ENCODE peak calls at places on chromosomes 4 and X, in five cellular contexts. R is hippocampal formation; K is NCI-H1436; H is pancreas; D is stimulated activated CD8-positive, alpha-beta memory T cell treated with anti-CD3 and anti-CD28 coated beads, Interleukin-7, amount 100 ng/mL, for 4 hours. C is an unnamed sample.

GRCh38 chr4:15479089-15479912 is 9.6 kb downstream of the CC2D2A start:
- DNase-seq in D (no peak), H (no peak), R (peak), K (no peak), C (peak)

GRCh38 chr4:133868856-133869255 is 332.7 kb downstream of the PABPC4L start:
- DNase-seq in H (no peak), R (no peak), K (no peak), D (no peak), C (no peak)

GRCh38 chrX:154735695-154736393 is 15.0 kb downstream of the GAB3 start:
- DNase-seq in H (no peak), K (no peak), R (no peak), D (no peak), C (no peak)

GRCh38 chr4:6420036-6420435 is 52.4 kb downstream of the PPP2R2C start:
- DNase-seq in D (no peak), H (no peak), R (no peak), K (no peak), C (no peak)

GRCh38 chr4:73815145-73815544 is 21.3 kb upstream of the CXCL6 start:
- DNase-seq in K (peak), R (no peak), D (no peak), H (no peak), C (peak)

GRCh38 chr4:17771284-17771908 is 10.0 kb downstream of the FAM184B start:
- DNase-seq in R (no peak), D (no peak), K (no peak), H (no peak), C (no peak)

GRCh38 chrX:1658083-1658463 is 43.2 kb downstream of the ASMT start:
- DNase-seq in R (no peak), D (no peak), H (no peak), K (peak), C (peak)

GRCh38 chr4:101400096-101400495 is 52.8 kb upstream of the PPP3CA start:
- DNase-seq in K (no peak), H (no peak), R (no peak), D (no peak), C (no peak)

GRCh38 chr4:76589872-76590846 is 155.1 kb downstream of the SHROOM3 start:
- DNase-seq in D (no peak), K (no peak), H (no peak), R (no peak), C (no peak)

GRCh38 chr4:142940614-142941013 is 94.5 kb upstream of the INPP4B start:
- DNase-seq in K (no peak), R (no peak), H (peak), D (no peak), C (no peak)

GRCh38 chr4:188603646-188604045 is 464.4 kb downstream of the TRIML1 start:
- DNase-seq in R (no peak), D (no peak), H (no peak), K (no peak), C (no peak)

GRCh38 chr4:48778431-48779094 is 1.5 kb downstream of the FRYL start:
- DNase-seq in K (no peak), H (no peak), D (no peak), R (no peak), C (peak)

GRCh38 chr4:5638316-5638715 is 70.0 kb downstream of the EVC2 start:
- DNase-seq in H (no peak), R (no peak), K (no peak), D (no peak), C (no peak)

GRCh38 chr4:78691971-78692814 is 84.0 kb upstream of the BMP2K start:
- DNase-seq in D (no peak), K (no peak), R (no peak), H (no peak), C (peak)

GRCh38 chr4:44447563-44448504 is 775 bp downstream of the KCTD8 start:
- DNase-seq in D (no peak), K (no peak), R (peak), H (peak), C (no peak)